ENCODE peak calls at places on chromosome 7, in six cellular contexts. A is transverse colon, H is HCT116, Z is GM23338, Y is GM12878, R is stomach. D is an unnamed sample.
A peak's percentile ranks its signal among the peaks of the same experiment; 100 is the strongest.

GRCh38 chr7:137953692-137954470 is 48.0 kb downstream of the CREB3L2 start:
- DNase-seq in A (peak; percentile 43), H (peak; percentile 27), Z (peak; percentile 74), Y (no peak), R (no peak), D (no peak)

GRCh38 chr7:87116315-87116714 is 35.9 kb upstream of the DMTF1 start:
- DNase-seq in A (no peak), H (no peak), Z (no peak), Y (no peak), R (no peak), D (no peak)

GRCh38 chr7:26857534-26858228 is 6.7 kb downstream of the SKAP2 start:
- DNase-seq in A (peak; percentile 38), H (no peak), Z (peak; percentile 72), Y (no peak), R (no peak), D (no peak)

GRCh38 chr7:2841907-2842306 is 2.2 kb downstream of the GNA12 start:
- DNase-seq in A (no peak), H (no peak), Z (no peak), Y (no peak), R (no peak), D (no peak)

GRCh38 chr7:136030867-136031318 is 53.7 kb upstream of the MTPN start:
- DNase-seq in A (no peak), H (no peak), Z (no peak), Y (peak; percentile 37), R (no peak), D (no peak)

GRCh38 chr7:126163647-126164046 is 1089.1 kb downstream of the GRM8 start:
- DNase-seq in A (no peak), H (no peak), Z (no peak), Y (no peak), R (no peak), D (no peak)

GRCh38 chr7:20408467-20408826 is 77.7 kb downstream of the ITGB8 start:
- DNase-seq in A (no peak), H (no peak), Z (no peak), Y (no peak), R (no peak), D (no peak)

GRCh38 chr7:5854738-5855137 is 25.9 kb upstream of the OCM start:
- DNase-seq in A (no peak), H (no peak), Z (no peak), Y (no peak), R (no peak), D (no peak)

GRCh38 chr7:54252256-54253035 is 289.7 kb upstream of the VSTM2A start:
- DNase-seq in A (no peak), H (no peak), Z (no peak), Y (no peak), R (no peak), D (no peak)

GRCh38 chr7:25353744-25354143 is 125.5 kb upstream of the NPVF start:
- DNase-seq in A (no peak), H (no peak), Z (no peak), Y (no peak), R (no peak), D (no peak)

GRCh38 chr7:7946486-7946885 is 22.1 kb upstream of the GLCCI1 start:
- DNase-seq in A (no peak), H (no peak), Z (no peak), Y (no peak), R (no peak), D (no peak)

GRCh38 chr7:27515933-27516332 is 146.8 kb downstream of the HIBADH start:
- DNase-seq in A (no peak), H (no peak), Z (peak; percentile 56), Y (no peak), R (no peak), D (no peak)

GRCh38 chr7:70405241-70405640 is 726.7 kb upstream of the GALNT17 start:
- DNase-seq in A (no peak), H (no peak), Z (no peak), Y (no peak), R (no peak), D (no peak)

GRCh38 chr7:70408891-70409290 is 723.1 kb upstream of the GALNT17 start:
- DNase-seq in A (no peak), H (no peak), Z (no peak), Y (no peak), R (no peak), D (no peak)

GRCh38 chr7:70406419-70407189 is 725.3 kb upstream of the GALNT17 start:
- DNase-seq in A (no peak), H (no peak), Z (no peak), Y (no peak), R (no peak), D (no peak)

GRCh38 chr7:70410134-70410750 is 721.7 kb upstream of the GALNT17 start:
- DNase-seq in A (no peak), H (no peak), Z (no peak), Y (no peak), R (no peak), D (no peak)

DNA sequence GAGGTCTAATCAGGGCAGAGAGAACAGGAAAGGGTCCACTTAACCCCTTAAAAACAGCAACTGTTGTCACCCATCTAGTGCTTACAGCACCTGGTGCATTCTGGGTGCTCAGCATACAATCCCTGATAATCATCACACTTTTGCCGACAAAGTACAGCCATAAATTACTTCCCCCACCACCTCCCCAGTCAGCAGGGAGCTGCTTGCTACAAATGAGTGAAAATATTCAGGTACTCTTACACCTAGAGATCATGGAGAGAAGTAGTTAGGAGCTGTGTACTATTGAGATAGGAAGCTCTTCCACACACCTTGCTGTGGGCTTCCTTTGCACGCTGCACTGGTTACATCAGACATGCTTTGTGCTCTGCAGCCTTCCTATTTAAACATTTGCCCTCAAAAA is 723.5 kb upstream of the GALNT17 start:
- DNase-seq in A (no peak), H (no peak), Z (no peak), Y (no peak), R (no peak), D (no peak)
- H3K4me3 ChIP-seq in A (no peak overlapping the region), H (no peak overlapping the region), Z (no peak overlapping the region), Y (no peak overlapping the region), R (no peak overlapping the region), D (no peak overlapping the region)

GRCh38 chr7:105876091-105876963 is at the start of gene ATXN7L1:
- DNase-seq in A (peak; percentile 96), H (peak; percentile 95), Z (peak; percentile 98), Y (no peak), R (peak; percentile 95), D (peak; percentile 97)
- H3K4me1 ChIP-seq in A (peaks cover 5% of the 10 kb centered on the region), H (peaks cover 36% of the 10 kb centered on the region), Z (peaks cover 53% of the 10 kb centered on the region), Y (no peaks in the 10 kb centered on the region), R (peaks cover 27% of the 10 kb centered on the region), D (peaks cover 32% of the 10 kb centered on the region)

DNA sequence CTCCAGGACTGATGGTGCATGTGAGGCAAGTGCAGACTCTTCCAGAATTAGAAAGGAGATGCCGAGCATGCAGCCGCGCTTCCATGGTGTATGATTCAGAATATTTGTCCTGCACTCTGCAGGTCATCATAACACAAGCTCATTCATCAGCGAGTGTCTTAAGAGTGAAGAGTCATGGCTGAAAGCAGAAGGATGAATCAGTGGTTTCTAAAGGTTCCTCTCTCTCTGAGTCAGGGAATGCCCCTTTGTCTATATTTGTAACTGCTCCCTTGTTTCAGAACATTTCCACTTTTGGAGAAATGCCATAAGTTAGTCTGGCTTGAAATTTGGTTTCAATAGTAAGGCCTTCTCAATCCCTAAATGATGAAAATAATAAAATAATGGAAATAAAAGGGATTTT is 52.3 kb downstream of the HECW1 start:
- DNase-seq in A (no peak), H (peak; percentile 39), Z (no peak), Y (peak; percentile 61), R (no peak), D (no peak)
- TF ChIP-seq POLR2AphosphoS5 in A (no peak), H (no peak), Z (no peak), Y (no peak), R (no peak), D (no peak)

GRCh38 chr7:132041108-132041507 is 484.7 kb upstream of the PODXL start:
- DNase-seq in A (no peak), H (no peak), Z (no peak), Y (no peak), R (no peak), D (no peak)
- H3K4me3 ChIP-seq in A (no peak overlapping the region), H (no peak overlapping the region), Z (no peak overlapping the region), Y (no peak overlapping the region), R (no peak overlapping the region), D (no peak overlapping the region)

GRCh38 chr7:101817930-101818698 is 688 bp downstream of the CUX1 start:
- DNase-seq in A (no peak), H (no peak), Z (no peak), Y (no peak), R (no peak), D (no peak)
- H3K4me1 ChIP-seq in A (peaks cover 7% of the 10 kb centered on the region), H (peaks cover 45% of the 10 kb centered on the region), Z (peaks cover 57% of the 10 kb centered on the region), Y (peaks cover 4% of the 10 kb centered on the region), R (peaks cover 21% of the 10 kb centered on the region), D (peaks cover 43% of the 10 kb centered on the region)

GRCh38 chr7:157596026-157596425 is 259.2 kb downstream of the DNAJB6 start:
- DNase-seq in A (no peak), H (no peak), Z (no peak), Y (no peak), R (no peak), D (no peak)

GRCh38 chr7:157593541-157593940 is 256.7 kb downstream of the DNAJB6 start:
- DNase-seq in A (no peak), H (no peak), Z (no peak), Y (no peak), R (no peak), D (no peak)

GRCh38 chr7:157594306-157594705 is 257.5 kb downstream of the DNAJB6 start:
- DNase-seq in A (no peak), H (no peak), Z (no peak), Y (no peak), R (no peak), D (no peak)

GRCh38 chr7:157596471-157596870 is 259.7 kb downstream of the DNAJB6 start:
- DNase-seq in A (no peak), H (no peak), Z (no peak), Y (no peak), R (no peak), D (no peak)

DNA sequence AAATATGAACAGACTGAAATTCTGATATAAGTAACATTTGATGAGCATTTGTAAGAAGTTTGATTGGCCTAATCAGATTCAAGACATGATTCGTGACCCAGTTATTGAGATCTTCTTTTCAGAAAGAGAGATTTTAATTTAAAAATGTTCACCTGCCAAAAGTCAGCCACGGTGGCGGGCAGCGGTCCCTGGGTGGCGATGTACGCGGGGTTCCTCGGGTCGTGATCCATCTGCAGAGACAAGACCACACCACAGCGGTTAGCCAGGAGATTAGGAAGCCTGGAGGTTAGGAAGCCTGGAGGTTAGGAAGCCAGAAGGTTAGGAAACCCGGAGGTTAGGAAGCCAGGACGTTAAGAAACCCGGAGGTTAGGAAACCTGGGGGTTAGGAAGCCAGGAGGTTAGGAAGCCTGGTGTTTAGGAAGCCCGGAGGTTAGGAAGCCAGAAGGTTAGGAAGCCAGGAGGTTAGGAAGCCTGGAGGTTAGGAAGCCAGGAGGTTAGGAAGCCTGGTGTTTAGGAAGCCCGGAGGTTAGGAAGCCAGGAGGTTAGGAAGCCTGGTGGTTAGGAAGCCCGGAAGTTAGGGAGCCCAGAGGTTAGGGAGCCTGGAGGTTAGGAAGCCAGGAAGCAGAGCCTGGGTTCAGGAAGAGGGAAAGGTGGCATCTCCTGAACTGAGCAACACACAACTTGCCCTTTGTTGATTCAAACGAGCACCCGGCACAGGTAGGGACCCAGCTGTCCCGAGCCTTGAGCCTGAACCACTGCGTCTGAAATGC is 258.5 kb downstream of the DNAJB6 start:
- DNase-seq in A (no peak), H (no peak), Z (no peak), Y (no peak), R (no peak), D (no peak)
- TF ChIP-seq POLR2AphosphoS5 in A (no peak), H (no peak), Z (peak; percentile 41), Y (no peak), R (no peak), D (no peak)

D was measured in suprapubic skin.